ENCODE peak calls at places on chromosomes 1 and 21, in five cellular contexts. R, Q, C, B and Y are unnamed samples.

GRCh38 chr1:165116732-165117131 is 239.8 kb downstream of the LMX1A start:
- DNase-seq in Q (no peak), B (no peak), R (no peak), C (peak), Y (no peak)

GRCh38 chr1:235906436-235906835 is 39.7 kb upstream of the LYST start:
- DNase-seq in R (no peak), Q (no peak), B (no peak), C (no peak), Y (no peak)

GRCh38 chr1:3372317-3372716 is 82.1 kb upstream of the ARHGEF16 start:
- DNase-seq in B (no peak), C (no peak), R (no peak), Q (no peak), Y (no peak)

GRCh38 chr1:64891440-64891815 is 74.9 kb downstream of the JAK1 start:
- DNase-seq in Q (no peak), C (no peak), B (no peak), R (no peak), Y (no peak)

GRCh38 chr1:109226078-109226445 is 12.3 kb downstream of the SARS1 start:
- DNase-seq in Q (no peak), C (no peak), B (no peak), R (no peak), Y (no peak)

GRCh38 chr1:212512731-212513559 is 80.2 kb downstream of the NENF start:
- DNase-seq in C (peak), B (no peak), R (no peak), Q (no peak), Y (no peak)

GRCh38 chr1:53134042-53134485 is 8.4 kb downstream of the SLC1A7 start:
- DNase-seq in B (no peak), C (no peak), Q (no peak), R (peak), Y (no peak)

GRCh38 chr1:180951881-180952656 is 39.4 kb downstream of the KIAA1614 start:
- DNase-seq in Q (no peak), R (no peak), B (no peak), C (no peak), Y (no peak)

GRCh38 chr1:202155478-202156021 is 4.9 kb downstream of the PTPN7 start:
- DNase-seq in R (no peak), C (no peak), Q (no peak), B (no peak), Y (no peak)

GRCh38 chr1:243713470-243714186 is 136.4 kb downstream of the AKT3 start:
- DNase-seq in C (no peak), Q (no peak), B (no peak), R (no peak), Y (peak)

GRCh38 chr21:39579734-39580332 is 32.9 kb upstream of the B3GALT5 start:
- DNase-seq in Q (no peak), C (no peak), R (no peak), B (no peak), Y (no peak)

GRCh38 chr1:26959722-26960624 is at the start of gene KDF1:
- DNase-seq in B (peak), C (no peak), R (peak), Q (peak), Y (no peak)

GRCh38 chr1:229803601-229804217 is 177.7 kb downstream of the URB2 start:
- DNase-seq in B (no peak), C (no peak), R (no peak), Q (no peak), Y (no peak)

GRCh38 chr1:121516279-121516967 is 331.6 kb downstream of the SRGAP2C start:
- DNase-seq in B (peak), C (no peak), Q (no peak), R (no peak), Y (no peak)

GRCh38 chr1:20345419-20345818 is 54.7 kb downstream of the VWA5B1 start:
- DNase-seq in B (no peak), Q (no peak), C (no peak), R (no peak), Y (no peak)

GRCh38 chr1:16441312-16441641 is 753 bp downstream of the NECAP2 start:
- DNase-seq in Q (no peak), R (no peak), C (no peak), B (no peak), Y (no peak)

GRCh38 chr1:218281285-218281684 is 3.8 kb upstream of the RRP15 start:
- DNase-seq in B (no peak), R (no peak), C (peak), Q (no peak), Y (no peak)

GRCh38 chr1:910311-910880 is 13.3 kb upstream of the SAMD11 start:
- DNase-seq in R (peak), B (peak), Q (peak), C (no peak), Y (no peak)

GRCh38 chr1:166836733-166837132 is 2.5 kb upstream of the POGK start:
- DNase-seq in B (no peak), Q (no peak), C (peak), R (no peak), Y (no peak)

GRCh38 chr1:16129316-16129715 is 26.6 kb downstream of the EPHA2 start:
- DNase-seq in R (no peak), Q (no peak), B (no peak), C (no peak), Y (no peak)

GRCh38 chr1:222018051-222018450 is 276.2 kb upstream of the DUSP10 start:
- DNase-seq in R (no peak), Q (no peak), C (no peak), B (no peak), Y (no peak)

GRCh38 chr1:29805122-29805895 is 569.0 kb downstream of the PTPRU start:
- DNase-seq in Q (peak), R (peak), C (no peak), B (no peak), Y (no peak)

GRCh38 chr1:9294910-9295636 is 2.4 kb downstream of the SPSB1 start:
- DNase-seq in Q (no peak), R (no peak), B (no peak), C (peak), Y (no peak)

GRCh38 chr1:117275055-117275454 is 64.3 kb upstream of the VTCN1 start:
- DNase-seq in C (no peak), B (no peak), Q (no peak), R (no peak), Y (no peak)

GRCh38 chr1:183609313-183609712 is 19.1 kb upstream of the NCF2 start:
- DNase-seq in Q (no peak), R (peak), C (peak), B (no peak), Y (no peak)

GRCh38 chr1:179143332-179143731 is 61.5 kb downstream of the TOR3A start:
- DNase-seq in Q (no peak), C (peak), R (no peak), B (no peak), Y (no peak)

GRCh38 chr1:53125122-53125521 is 17.3 kb downstream of the SLC1A7 start:
- DNase-seq in Q (no peak), R (no peak), C (no peak), B (no peak), Y (no peak)

GRCh38 chr21:34133802-34134201 is 60.4 kb downstream of the MRPS6 start:
- DNase-seq in Q (no peak), C (no peak), R (no peak), B (no peak), Y (no peak)

GRCh38 chr1:114061431-114061830 is 82.2 kb downstream of the OLFML3 start:
- DNase-seq in Q (no peak), B (no peak), R (no peak), C (no peak), Y (no peak)

GRCh38 chr1:220239213-220239612 is 33.0 kb downstream of the RAB3GAP2 start:
- DNase-seq in B (no peak), R (no peak), Q (no peak), C (no peak), Y (no peak)

GRCh38 chr21:27674037-27674436 is 707.1 kb upstream of the ADAMTS5 start:
- DNase-seq in C (peak), R (no peak), B (no peak), Q (no peak), Y (no peak)

GRCh38 chr1:226186124-226187018 is at the start of gene ACBD3:
- DNase-seq in C (peak), B (peak), R (peak), Q (peak), Y (peak)
- TF ChIP-seq CTCF in C (peak), B (no peak), R (no peak), Q (no peak), Y (no peak)

GRCh38 chr21:33135925-33136324 is 66.0 kb downstream of the OLIG1 start:
- DNase-seq in R (no peak), B (no peak), Q (no peak), C (no peak), Y (no peak)

GRCh38 chr21:33127154-33127893 is 57.4 kb downstream of the OLIG1 start:
- DNase-seq in B (peak), C (peak), Q (peak), R (peak), Y (peak)

GRCh38 chr21:33128538-33128937 is 58.6 kb downstream of the OLIG1 start:
- DNase-seq in Q (no peak), C (no peak), B (no peak), R (no peak), Y (no peak)

GRCh38 chr21:33133912-33134311 is 64.0 kb downstream of the OLIG1 start:
- DNase-seq in B (no peak), Q (no peak), R (no peak), C (no peak), Y (no peak)

GRCh38 chr21:33132054-33132453 is 62.1 kb downstream of the OLIG1 start:
- DNase-seq in R (no peak), B (no peak), C (no peak), Q (no peak), Y (no peak)
- TF ChIP-seq CTCF in R (no peak), B (peak), C (peak), Q (no peak), Y (peak)

DNA sequence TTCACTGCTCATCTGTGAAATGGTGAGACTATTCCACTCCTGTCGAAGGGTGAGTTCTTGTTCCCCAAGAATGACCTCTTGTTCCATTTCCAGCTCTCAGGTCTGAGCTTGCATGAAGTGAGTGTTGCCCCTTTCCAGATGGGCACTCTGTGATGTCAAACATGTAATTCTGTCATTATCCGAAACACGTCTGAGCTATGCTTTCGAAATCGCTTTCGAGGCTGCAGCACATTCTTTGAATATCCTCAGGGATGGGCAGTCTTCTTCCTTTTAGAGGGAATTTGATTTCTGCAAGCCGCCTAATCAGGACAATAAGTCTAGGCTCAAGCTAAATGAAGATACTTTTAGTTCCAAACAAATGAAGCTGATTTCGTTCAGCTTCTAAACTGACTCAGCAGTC is 15.1 kb downstream of the NFASC start:
- DNase-seq in B (no peak), R (no peak), Q (no peak), C (no peak), Y (no peak)
- TF ChIP-seq CTCF in B (no peak), R (no peak), Q (no peak), C (no peak), Y (no peak)

GRCh38 chr1:244804841-244805240 is 30.6 kb upstream of the COX20 start:
- DNase-seq in Q (no peak), R (peak), C (no peak), B (no peak), Y (no peak)

GRCh38 chr1:244802556-244803239 is 32.8 kb upstream of the COX20 start:
- DNase-seq in R (peak), Q (no peak), C (no peak), B (no peak), Y (no peak)

GRCh38 chr1:244800821-244801220 is 34.6 kb upstream of the COX20 start:
- DNase-seq in C (no peak), R (peak), B (no peak), Q (no peak), Y (no peak)

GRCh38 chr1:244802041-244802440 is 33.4 kb upstream of the COX20 start:
- DNase-seq in R (no peak), Q (no peak), C (no peak), B (no peak), Y (no peak)

GRCh38 chr1:244801246-244801645 is 34.2 kb upstream of the COX20 start:
- DNase-seq in B (peak), C (no peak), R (peak), Q (no peak), Y (peak)
- TF ChIP-seq CTCF in B (peak), C (peak), R (no peak), Q (peak), Y (peak)

GRCh38 chr1:151176514-151177045 is 799 bp upstream of the TMOD4 start:
- DNase-seq in Q (no peak), R (no peak), B (no peak), C (no peak), Y (no peak)

GRCh38 chr1:151175036-151175741 is 592 bp downstream of the TMOD4 start:
- DNase-seq in R (no peak), C (no peak), Q (no peak), B (no peak), Y (no peak)

GRCh38 chr1:151171190-151171589 is 4.6 kb downstream of the TMOD4 start:
- DNase-seq in R (no peak), C (no peak), B (no peak), Q (no peak), Y (no peak)

DNA sequence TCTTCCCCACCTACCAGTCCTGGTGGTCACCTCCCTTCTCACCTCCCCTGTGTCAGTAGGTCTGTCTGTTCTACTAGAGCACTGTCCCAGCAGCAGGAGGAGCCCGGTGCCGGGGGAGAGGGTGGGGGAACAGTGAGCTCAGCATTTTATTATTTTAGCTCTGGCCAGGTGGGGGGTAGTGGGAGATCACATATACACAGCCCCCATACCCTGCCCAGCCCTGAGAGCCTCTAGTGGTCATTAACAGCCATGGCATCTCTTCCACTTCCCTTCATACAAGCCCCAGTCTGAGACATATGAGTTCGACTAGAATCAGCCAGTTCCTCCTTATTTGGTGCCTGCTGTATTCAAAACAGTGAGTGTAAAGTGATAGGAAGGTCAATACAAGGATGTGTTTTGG is at the start of gene TMOD4:
- DNase-seq in C (no peak), B (no peak), Q (no peak), R (no peak), Y (no peak)
- TF ChIP-seq CTCF in C (peak), B (peak), Q (no peak), R (no peak), Y (peak)